ENCODE peak calls at places on chromosomes 6 and 20, in seven cellular contexts. X is HCT116, M is GM12878, G is H1, N is HepG2, F is K562, O is SK-N-SH. Z is an unnamed sample.

GRCh38 chr6:39280247-39280731 is 33.9 kb downstream of the KCNK17 start:
- DNase-seq in G (no peak), O (no peak), F (peak; percentile 16), X (peak; percentile 69), M (no peak), N (no peak), Z (no peak)

GRCh38 chr6:55569638-55570037 is 9.4 kb downstream of the HMGCLL1 start:
- DNase-seq in O (no peak), F (no peak), M (no peak), G (no peak), N (no peak), X (no peak), Z (no peak)

GRCh38 chr6:30641048-30641447 is 5.9 kb upstream of the C6orf136 start:
- DNase-seq in G (no peak), O (no peak), X (no peak), N (no peak), F (no peak), M (no peak), Z (no peak)

GRCh38 chr6:95574811-95575210 is 2.5 kb upstream of the MANEA start:
- DNase-seq in M (no peak), N (peak; percentile 47), G (no peak), F (no peak), X (no peak), O (no peak), Z (no peak)

GRCh38 chr6:30260036-30260504 is 46.9 kb upstream of the TRIM26 start:
- DNase-seq in O (no peak), M (no peak), G (no peak), F (no peak), X (no peak), N (no peak), Z (no peak)

GRCh38 chr6:118768904-118769325 is 117.5 kb upstream of the CEP85L start:
- DNase-seq in F (no peak), X (no peak), O (no peak), G (no peak), M (no peak), N (no peak), Z (no peak)

GRCh38 chr20:6731951-6732580 is 35.4 kb upstream of the BMP2 start:
- DNase-seq in F (no peak), G (no peak), N (no peak), X (no peak), M (no peak), O (no peak), Z (no peak)

GRCh38 chr6:128064540-128064895 is 163.7 kb upstream of the THEMIS start:
- DNase-seq in F (no peak), M (no peak), X (no peak), G (no peak), N (peak; percentile 76), O (no peak), Z (no peak)

GRCh38 chr6:85798934-85799490 is 156.3 kb upstream of the SYNCRIP start:
- DNase-seq in N (no peak), G (no peak), F (peak; percentile 2), X (no peak), O (no peak), M (no peak), Z (no peak)

DNA sequence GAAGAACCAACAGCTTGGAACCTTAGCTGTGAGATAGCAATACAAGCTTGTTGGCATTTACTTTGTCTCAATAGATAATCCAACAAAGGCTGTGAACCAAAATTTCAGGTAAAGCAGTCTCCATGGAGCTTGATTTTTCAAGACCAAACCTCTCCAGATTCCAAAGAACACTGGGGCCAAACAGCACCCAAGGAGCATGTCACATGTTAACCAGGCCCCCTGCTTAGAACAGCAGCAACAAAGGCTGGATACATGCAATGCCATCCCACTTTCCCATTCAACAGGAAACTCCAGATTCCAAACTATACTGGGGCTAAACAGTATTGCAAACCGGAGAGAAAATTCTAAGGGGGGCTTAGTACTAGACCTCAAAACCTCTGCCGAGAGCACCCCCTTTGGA is 15.8 kb upstream of the RNASET2 start:
- DNase-seq in G (no peak), N (no peak), M (no peak), X (no peak), F (no peak), O (no peak), Z (no peak)
- TF ChIP-seq JUND in G (no peak), N (no peak), M (no peak), X (no peak), F (no peak), O (no peak), Z (no peak)

DNA sequence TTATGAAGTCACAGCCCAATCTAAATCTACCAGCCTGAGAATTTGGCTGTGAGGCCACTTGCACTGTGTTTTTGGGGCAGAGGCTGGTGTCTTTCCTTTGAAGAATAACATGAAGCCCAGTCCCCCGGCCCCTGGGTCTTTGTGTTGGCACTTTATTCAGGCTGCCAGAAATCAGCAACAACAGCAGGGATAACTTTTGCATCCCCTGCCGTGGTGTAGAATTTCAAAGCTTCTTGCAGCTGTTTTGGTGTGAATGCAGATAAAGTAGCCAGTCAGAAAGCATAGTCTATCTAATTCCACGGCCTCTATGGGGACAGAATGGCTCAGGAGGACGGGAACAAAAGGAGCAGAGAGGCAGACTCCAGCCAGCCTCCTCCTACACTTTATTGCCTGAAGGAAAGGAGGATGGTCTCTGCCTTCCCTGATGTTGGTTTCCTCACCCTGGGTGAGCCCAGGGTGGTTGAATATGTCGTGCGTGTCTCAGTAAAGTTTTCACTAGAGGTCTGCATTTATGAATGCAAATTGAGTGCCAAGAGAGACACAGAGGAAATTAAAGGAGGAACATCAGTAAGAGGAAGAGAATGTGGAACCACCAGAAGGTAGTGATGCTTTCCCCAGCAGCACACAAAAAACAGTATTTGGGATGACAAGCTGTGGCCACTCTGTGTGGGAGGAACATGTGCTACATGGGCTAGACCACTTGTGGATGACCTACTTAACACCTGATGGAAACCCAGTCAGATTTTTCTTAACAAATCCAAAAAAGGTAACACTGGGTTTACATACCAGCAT is 125.9 kb upstream of the TRAF3IP2 start:
- DNase-seq in M (no peak), O (no peak), N (no peak), X (no peak), F (peak; percentile 6), G (no peak), Z (no peak)
- TF ChIP-seq JUND in M (no peak), O (no peak), N (no peak), X (no peak), F (no peak), G (no peak), Z (no peak)

GRCh38 chr6:7515363-7515762 is 26.1 kb upstream of the DSP start:
- DNase-seq in F (no peak), X (no peak), N (no peak), O (no peak), M (no peak), G (no peak), Z (no peak)

GRCh38 chr6:7507600-7507999 is 33.9 kb upstream of the DSP start:
- DNase-seq in G (no peak), O (no peak), X (no peak), M (no peak), F (no peak), N (no peak), Z (no peak)

GRCh38 chr6:7513534-7513933 is 27.9 kb upstream of the DSP start:
- DNase-seq in M (no peak), G (no peak), F (no peak), O (no peak), X (no peak), N (no peak), Z (no peak)

DNA sequence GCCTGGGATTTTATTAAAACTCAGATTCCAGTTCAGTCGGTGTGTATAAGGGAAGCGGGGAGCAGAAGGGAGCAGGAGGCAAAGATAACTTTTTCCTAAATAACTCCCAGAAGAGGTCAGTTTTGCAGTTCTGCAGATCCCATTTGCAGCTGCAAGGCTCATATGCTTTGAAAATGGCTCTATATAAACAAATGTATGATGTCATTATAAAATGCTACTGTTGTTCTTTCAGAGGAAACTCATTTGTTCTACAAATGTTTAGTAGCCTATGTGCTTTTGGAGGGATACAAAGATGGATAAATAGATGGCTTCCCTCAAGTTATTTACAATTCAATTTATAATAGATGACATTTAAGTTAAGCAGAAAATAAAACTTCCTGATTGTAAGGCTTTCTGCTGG is 29.2 kb upstream of the DSP start:
- DNase-seq in O (no peak), F (no peak), G (no peak), M (no peak), N (no peak), X (no peak), Z (no peak)
- TF ChIP-seq JUND in O (no peak), F (no peak), G (no peak), M (no peak), N (no peak), X (no peak), Z (no peak)

GRCh38 chr6:37630281-37630799 is 67.3 kb downstream of the MDGA1 start:
- DNase-seq in M (no peak), O (no peak), G (no peak), N (peak; percentile 13), F (peak; percentile 66), X (peak; percentile 94), Z (no peak)

GRCh38 chr6:37625591-37626374 is 71.9 kb downstream of the MDGA1 start:
- DNase-seq in F (no peak), O (no peak), G (no peak), M (no peak), N (no peak), X (no peak), Z (no peak)

GRCh38 chr6:37626915-37627314 is 70.8 kb downstream of the MDGA1 start:
- DNase-seq in F (no peak), M (no peak), O (no peak), X (no peak), G (no peak), N (no peak), Z (no peak)

GRCh38 chr6:37631295-37631694 is 66.4 kb downstream of the MDGA1 start:
- DNase-seq in N (no peak), X (no peak), M (no peak), F (no peak), G (no peak), O (no peak), Z (no peak)

DNA sequence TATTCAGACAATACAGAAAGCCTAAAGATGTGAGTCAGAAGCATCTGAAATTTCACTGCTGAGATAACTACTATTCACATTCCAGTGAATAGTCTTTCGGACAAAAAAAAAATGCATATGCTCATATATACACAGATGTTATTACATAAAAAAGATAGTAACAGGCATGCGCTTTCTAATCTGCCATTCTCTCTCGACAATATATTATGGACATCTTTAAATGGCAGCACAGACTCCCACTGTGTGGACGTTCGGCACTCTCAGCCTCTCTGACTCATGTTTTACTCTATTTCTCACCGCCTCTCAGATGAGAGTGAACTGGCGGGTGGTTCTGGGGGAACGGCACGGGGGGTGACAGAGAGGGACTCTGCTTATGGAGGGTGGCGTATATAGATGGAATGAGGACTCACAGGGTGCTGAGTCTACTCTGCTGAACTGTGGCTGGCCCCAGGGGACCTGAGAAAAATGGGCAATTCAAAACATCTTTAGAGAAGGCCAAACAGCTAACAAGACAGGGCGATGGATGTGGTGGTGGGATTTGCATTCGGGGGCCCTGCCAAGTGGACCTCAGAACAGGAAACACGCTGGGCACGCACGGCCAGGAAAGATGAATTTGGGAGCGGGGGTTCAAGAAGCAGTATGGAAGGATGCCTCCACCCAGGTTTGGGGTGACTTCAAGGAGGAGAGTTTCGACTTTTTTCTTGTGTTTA is 68.9 kb downstream of the MDGA1 start:
- DNase-seq in N (no peak), M (no peak), X (no peak), G (no peak), O (no peak), F (no peak), Z (no peak)
- TF ChIP-seq JUND in N (no peak), M (no peak), X (no peak), G (no peak), O (no peak), F (no peak), Z (no peak)

Z was measured in T47D.